ENCODE peak calls at places on chromosomes 3 and 15, in four cellular contexts. One of them, this sample, is unnamed. For H3K9me3, the result is how much of the 10 kb centered on the place peaks cover.

GRCh38 chr15:40759961-40760360 is 3.9 kb upstream of the GCHFR start:
- DNase-seq in neuronal stem cell: no peak
- DNase-seq in heart right ventricle: no peak
- DNase-seq in neural progenitor cell: no peak
- DNase-seq in this sample: no peak

GRCh38 chr15:89003865-89004725 is 84.2 kb upstream of the ABHD2 start:
- DNase-seq in heart right ventricle: peak
- DNase-seq in neuronal stem cell: peak
- DNase-seq in neural progenitor cell: peak
- DNase-seq in this sample: peak

GRCh38 chr3:8441969-8442559 is 59.6 kb upstream of the LMCD1 start:
- DNase-seq in neural progenitor cell: peak
- DNase-seq in neuronal stem cell: peak
- DNase-seq in heart right ventricle: no peak
- DNase-seq in this sample: peak

GRCh38 chr3:41267975-41268640 is 68.8 kb downstream of the CTNNB1 start:
- DNase-seq in neuronal stem cell: no peak
- DNase-seq in heart right ventricle: no peak
- DNase-seq in neural progenitor cell: no peak
- DNase-seq in this sample: no peak

GRCh38 chr3:127747751-127748521 is 74.4 kb downstream of the MGLL start:
- DNase-seq in neuronal stem cell: no peak
- DNase-seq in heart right ventricle: peak
- DNase-seq in neural progenitor cell: no peak
- DNase-seq in this sample: peak

GRCh38 chr3:29693863-29694262 is 413.0 kb downstream of the RBMS3 start:
- DNase-seq in neuronal stem cell: peak
- DNase-seq in heart right ventricle: no peak
- DNase-seq in neural progenitor cell: peak
- DNase-seq in this sample: no peak

GRCh38 chr15:51288143-51289065 is 50.0 kb downstream of the CYP19A1 start:
- DNase-seq in neural progenitor cell: no peak
- DNase-seq in heart right ventricle: no peak
- DNase-seq in neuronal stem cell: no peak
- DNase-seq in this sample: no peak

GRCh38 chr3:72960812-72961518 is 35.6 kb upstream of the PPP4R2 start:
- DNase-seq in neural progenitor cell: no peak
- DNase-seq in neuronal stem cell: no peak
- DNase-seq in heart right ventricle: peak
- DNase-seq in this sample: peak

GRCh38 chr15:40992241-40992741 is 39.0 kb downstream of the CHAC1 start:
- DNase-seq in neuronal stem cell: no peak
- DNase-seq in heart right ventricle: no peak
- DNase-seq in neural progenitor cell: no peak
- DNase-seq in this sample: no peak

GRCh38 chr3:17798000-17798399 is 55.6 kb upstream of the TBC1D5 start:
- DNase-seq in neural progenitor cell: no peak
- DNase-seq in heart right ventricle: no peak
- DNase-seq in neuronal stem cell: no peak
- DNase-seq in this sample: no peak

GRCh38 chr15:73697033-73697467 is 12.9 kb downstream of the CD276 start:
- DNase-seq in heart right ventricle: peak
- DNase-seq in neural progenitor cell: peak
- DNase-seq in neuronal stem cell: no peak
- DNase-seq in this sample: peak

GRCh38 chr15:67775265-67775664 is 50.0 kb upstream of the SKOR1 start:
- DNase-seq in neural progenitor cell: no peak
- DNase-seq in neuronal stem cell: no peak
- DNase-seq in heart right ventricle: no peak
- DNase-seq in this sample: no peak

GRCh38 chr3:33064929-33065328 is 32.0 kb downstream of the GLB1 start:
- DNase-seq in neural progenitor cell: no peak
- DNase-seq in heart right ventricle: no peak
- DNase-seq in neuronal stem cell: no peak
- DNase-seq in this sample: no peak

GRCh38 chr3:100891033-100891432 is 102.2 kb downstream of the ABI3BP start:
- DNase-seq in neural progenitor cell: no peak
- DNase-seq in heart right ventricle: no peak
- DNase-seq in neuronal stem cell: no peak
- DNase-seq in this sample: no peak

GRCh38 chr3:55060921-55061555 is 133.2 kb upstream of the LRTM1 start:
- DNase-seq in neuronal stem cell: no peak
- DNase-seq in heart right ventricle: no peak
- DNase-seq in neural progenitor cell: no peak
- DNase-seq in this sample: no peak

GRCh38 chr3:88000853-88001252 is 58.0 kb downstream of the CGGBP1 start:
- DNase-seq in neural progenitor cell: peak
- DNase-seq in neuronal stem cell: peak
- DNase-seq in heart right ventricle: peak
- DNase-seq in this sample: no peak

GRCh38 chr15:62895139-62895866 is 147.2 kb upstream of the TPM1 start:
- DNase-seq in neuronal stem cell: no peak
- DNase-seq in heart right ventricle: no peak
- DNase-seq in neural progenitor cell: no peak
- DNase-seq in this sample: no peak

GRCh38 chr3:45575491-45575923 is 19.0 kb upstream of the LIMD1 start:
- DNase-seq in neural progenitor cell: no peak
- DNase-seq in neuronal stem cell: no peak
- DNase-seq in heart right ventricle: no peak
- DNase-seq in this sample: no peak

GRCh38 chr3:45665101-45665572 is 24.1 kb upstream of the SACM1L start:
- DNase-seq in neuronal stem cell: no peak
- DNase-seq in heart right ventricle: no peak
- DNase-seq in neural progenitor cell: peak
- DNase-seq in this sample: no peak

GRCh38 chr15:59539799-59540198 is 71.8 kb upstream of the GCNT3 start:
- DNase-seq in neuronal stem cell: no peak
- DNase-seq in neural progenitor cell: no peak
- DNase-seq in heart right ventricle: no peak
- DNase-seq in this sample: no peak

GRCh38 chr3:53841296-53841695 is 4.9 kb downstream of the CHDH start:
- DNase-seq in neural progenitor cell: no peak
- DNase-seq in neuronal stem cell: no peak
- DNase-seq in heart right ventricle: no peak
- DNase-seq in this sample: no peak

GRCh38 chr3:184350618-184351017 is 10.8 kb downstream of the CLCN2 start:
- DNase-seq in heart right ventricle: no peak
- DNase-seq in neuronal stem cell: no peak
- DNase-seq in neural progenitor cell: no peak
- DNase-seq in this sample: no peak

GRCh38 chr3:169112153-169112892 is 551.2 kb downstream of the MECOM start:
- DNase-seq in neural progenitor cell: no peak
- DNase-seq in heart right ventricle: no peak
- DNase-seq in neuronal stem cell: no peak
- DNase-seq in this sample: no peak

GRCh38 chr3:132317229-132317948 is at the start of gene ACP3:
- DNase-seq in heart right ventricle: peak
- DNase-seq in neuronal stem cell: no peak
- DNase-seq in neural progenitor cell: peak
- DNase-seq in this sample: peak

GRCh38 chr3:151630938-151631417 is 102.7 kb upstream of the AADACL2 start:
- DNase-seq in heart right ventricle: no peak
- DNase-seq in neural progenitor cell: no peak
- DNase-seq in neuronal stem cell: no peak
- DNase-seq in this sample: no peak

GRCh38 chr15:66452971-66453580 is 44.5 kb downstream of the SNAPC5 start:
- DNase-seq in neural progenitor cell: no peak
- DNase-seq in heart right ventricle: no peak
- DNase-seq in neuronal stem cell: no peak
- DNase-seq in this sample: no peak

DNA sequence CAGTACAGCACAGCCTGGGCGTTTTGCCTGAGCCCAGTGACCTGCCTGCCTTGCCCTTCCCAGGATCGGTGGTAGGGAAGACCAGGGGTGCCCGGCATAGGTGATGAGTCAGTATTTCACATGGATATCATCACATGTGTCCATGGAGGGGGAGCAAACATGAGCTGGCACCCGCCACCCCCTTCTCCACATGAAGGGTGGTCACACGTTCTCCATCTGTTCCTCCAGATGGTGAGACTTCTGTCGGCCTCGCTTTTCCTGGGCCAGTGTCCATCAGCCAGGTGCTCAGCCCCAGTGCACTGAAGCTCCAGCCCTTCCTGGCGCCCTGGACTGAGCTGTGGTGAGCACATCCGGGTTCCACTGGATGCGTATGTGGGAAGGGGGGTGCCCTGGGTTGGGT is 208.4 kb downstream of the UBE3A start:
- DNase-seq in heart right ventricle: no peak
- DNase-seq in neural progenitor cell: no peak
- DNase-seq in neuronal stem cell: no peak
- DNase-seq in this sample: no peak
- H3K9me3 ChIP-seq in heart right ventricle: under half
- H3K9me3 ChIP-seq in neural progenitor cell: under half
- H3K9me3 ChIP-seq in neuronal stem cell: under half
- H3K9me3 ChIP-seq in this sample: under half

GRCh38 chr15:95687686-95688085 is 642.8 kb upstream of the NR2F2 start:
- DNase-seq in neuronal stem cell: no peak
- DNase-seq in neural progenitor cell: no peak
- DNase-seq in heart right ventricle: no peak
- DNase-seq in this sample: no peak
- H3K9me3 ChIP-seq in neuronal stem cell: under half
- H3K9me3 ChIP-seq in neural progenitor cell: under half
- H3K9me3 ChIP-seq in heart right ventricle: under half
- H3K9me3 ChIP-seq in this sample: under half

GRCh38 chr3:103624289-103624688 is 1189.5 kb downstream of the ZPLD1 start:
- DNase-seq in neural progenitor cell: no peak
- DNase-seq in heart right ventricle: no peak
- DNase-seq in neuronal stem cell: no peak
- DNase-seq in this sample: no peak

GRCh38 chr3:103629391-103629790 is 1194.6 kb downstream of the ZPLD1 start:
- DNase-seq in heart right ventricle: no peak
- DNase-seq in neural progenitor cell: no peak
- DNase-seq in neuronal stem cell: no peak
- DNase-seq in this sample: no peak
- H3K9me3 ChIP-seq in heart right ventricle: half or more
- H3K9me3 ChIP-seq in neural progenitor cell: under half
- H3K9me3 ChIP-seq in neuronal stem cell: under half
- H3K9me3 ChIP-seq in this sample: under half

GRCh38 chr3:158217992-158218391 is 108.1 kb downstream of the RSRC1 start:
- DNase-seq in heart right ventricle: no peak
- DNase-seq in neuronal stem cell: no peak
- DNase-seq in neural progenitor cell: peak
- DNase-seq in this sample: no peak

GRCh38 chr3:158213461-158213860 is 103.6 kb downstream of the RSRC1 start:
- DNase-seq in neural progenitor cell: no peak
- DNase-seq in neuronal stem cell: no peak
- DNase-seq in heart right ventricle: no peak
- DNase-seq in this sample: no peak
- H3K9me3 ChIP-seq in neural progenitor cell: under half
- H3K9me3 ChIP-seq in neuronal stem cell: under half
- H3K9me3 ChIP-seq in heart right ventricle: under half
- H3K9me3 ChIP-seq in this sample: under half